ENCODE peak calls at places on chromosomes 3 and 15, in ten cellular contexts. One of them, this sample, is unnamed.
A peak's percentile ranks its signal among the peaks of the same experiment; 100 is the strongest.

GRCh38 chr3:195240171-195240701 is 30.7 kb downstream of the XXYLT1 start:
- DNase-seq in esophagus squamous epithelium: no peak
- DNase-seq in effector CD4-positive, alpha-beta T cell: no peak
- DNase-seq in epithelial cell of esophagus: no peak
- DNase-seq in NAMALWA: no peak
- DNase-seq in cardiac muscle cell: no peak
- DNase-seq in HEK293T: no peak
- DNase-seq in RCC 7860: no peak
- DNase-seq in RPMI7951: no peak
- DNase-seq in skeletal muscle cell: no peak
- DNase-seq in this sample: no peak

GRCh38 chr15:22845289-22845900 is 6.9 kb downstream of the NIPA2 start:
- DNase-seq in NAMALWA: no peak
- DNase-seq in skeletal muscle cell: peak; percentile 13
- DNase-seq in RCC 7860: no peak
- DNase-seq in HEK293T: no peak
- DNase-seq in epithelial cell of esophagus: no peak
- DNase-seq in cardiac muscle cell: no peak
- DNase-seq in effector CD4-positive, alpha-beta T cell: no peak
- DNase-seq in esophagus squamous epithelium: no peak
- DNase-seq in RPMI7951: no peak
- DNase-seq in this sample: no peak

GRCh38 chr3:126969586-126969985 is 13.3 kb upstream of the PLXNA1 start:
- DNase-seq in NAMALWA: no peak
- DNase-seq in epithelial cell of esophagus: no peak
- DNase-seq in esophagus squamous epithelium: no peak
- DNase-seq in skeletal muscle cell: peak; percentile 94
- DNase-seq in effector CD4-positive, alpha-beta T cell: no peak
- DNase-seq in HEK293T: no peak
- DNase-seq in RCC 7860: no peak
- DNase-seq in RPMI7951: peak; percentile 39
- DNase-seq in cardiac muscle cell: peak; percentile 11
- DNase-seq in this sample: no peak

GRCh38 chr15:69497076-69497475 is 44.5 kb downstream of the RPLP1 start:
- DNase-seq in RCC 7860: no peak
- DNase-seq in cardiac muscle cell: no peak
- DNase-seq in effector CD4-positive, alpha-beta T cell: no peak
- DNase-seq in HEK293T: no peak
- DNase-seq in esophagus squamous epithelium: no peak
- DNase-seq in skeletal muscle cell: no peak
- DNase-seq in epithelial cell of esophagus: no peak
- DNase-seq in RPMI7951: no peak
- DNase-seq in NAMALWA: no peak
- DNase-seq in this sample: no peak

GRCh38 chr3:129836381-129837056 is 57.0 kb downstream of the TMCC1 start:
- DNase-seq in cardiac muscle cell: peak; percentile 43
- DNase-seq in HEK293T: no peak
- DNase-seq in epithelial cell of esophagus: no peak
- DNase-seq in RCC 7860: no peak
- DNase-seq in RPMI7951: peak; percentile 61
- DNase-seq in effector CD4-positive, alpha-beta T cell: no peak
- DNase-seq in esophagus squamous epithelium: no peak
- DNase-seq in skeletal muscle cell: no peak
- DNase-seq in NAMALWA: no peak
- DNase-seq in this sample: no peak

GRCh38 chr3:159208080-159208479 is 406.2 kb downstream of the MFSD1 start:
- DNase-seq in RCC 7860: no peak
- DNase-seq in effector CD4-positive, alpha-beta T cell: no peak
- DNase-seq in RPMI7951: peak; percentile 84
- DNase-seq in esophagus squamous epithelium: no peak
- DNase-seq in HEK293T: no peak
- DNase-seq in NAMALWA: no peak
- DNase-seq in skeletal muscle cell: no peak
- DNase-seq in cardiac muscle cell: no peak
- DNase-seq in epithelial cell of esophagus: no peak
- DNase-seq in this sample: no peak

GRCh38 chr3:59796486-59796885 is 746.7 kb upstream of the CFAP20DC start:
- DNase-seq in RPMI7951: no peak
- DNase-seq in epithelial cell of esophagus: no peak
- DNase-seq in esophagus squamous epithelium: no peak
- DNase-seq in effector CD4-positive, alpha-beta T cell: no peak
- DNase-seq in RCC 7860: no peak
- DNase-seq in skeletal muscle cell: no peak
- DNase-seq in cardiac muscle cell: no peak
- DNase-seq in HEK293T: no peak
- DNase-seq in NAMALWA: no peak
- DNase-seq in this sample: no peak

GRCh38 chr3:36649078-36649477 is 115.3 kb downstream of the DCLK3 start:
- DNase-seq in cardiac muscle cell: no peak
- DNase-seq in esophagus squamous epithelium: no peak
- DNase-seq in RCC 7860: peak; percentile 21
- DNase-seq in skeletal muscle cell: no peak
- DNase-seq in effector CD4-positive, alpha-beta T cell: no peak
- DNase-seq in HEK293T: no peak
- DNase-seq in RPMI7951: no peak
- DNase-seq in NAMALWA: no peak
- DNase-seq in epithelial cell of esophagus: no peak
- DNase-seq in this sample: no peak

GRCh38 chr3:149816986-149817385 is 4.0 kb downstream of the RNF13 start:
- DNase-seq in epithelial cell of esophagus: peak; percentile 89
- DNase-seq in HEK293T: no peak
- DNase-seq in RCC 7860: no peak
- DNase-seq in NAMALWA: no peak
- DNase-seq in esophagus squamous epithelium: no peak
- DNase-seq in cardiac muscle cell: peak; percentile 80
- DNase-seq in skeletal muscle cell: peak; percentile 56
- DNase-seq in effector CD4-positive, alpha-beta T cell: no peak
- DNase-seq in RPMI7951: peak; percentile 35
- DNase-seq in this sample: no peak

GRCh38 chr3:149809694-149810093 is 3.3 kb upstream of the RNF13 start:
- DNase-seq in skeletal muscle cell: no peak
- DNase-seq in epithelial cell of esophagus: peak; percentile 83
- DNase-seq in RPMI7951: no peak
- DNase-seq in NAMALWA: no peak
- DNase-seq in RCC 7860: no peak
- DNase-seq in esophagus squamous epithelium: no peak
- DNase-seq in cardiac muscle cell: no peak
- DNase-seq in effector CD4-positive, alpha-beta T cell: no peak
- DNase-seq in HEK293T: no peak
- DNase-seq in this sample: no peak

GRCh38 chr3:127787071-127787490 is 35.2 kb downstream of the MGLL start:
- DNase-seq in NAMALWA: no peak
- DNase-seq in epithelial cell of esophagus: no peak
- DNase-seq in effector CD4-positive, alpha-beta T cell: no peak
- DNase-seq in RCC 7860: no peak
- DNase-seq in skeletal muscle cell: no peak
- DNase-seq in esophagus squamous epithelium: no peak
- DNase-seq in HEK293T: no peak
- DNase-seq in cardiac muscle cell: no peak
- DNase-seq in RPMI7951: no peak
- DNase-seq in this sample: no peak

GRCh38 chr15:49669288-49669687 is 48.4 kb downstream of the DTWD1 start:
- DNase-seq in NAMALWA: no peak
- DNase-seq in esophagus squamous epithelium: no peak
- DNase-seq in HEK293T: no peak
- DNase-seq in RPMI7951: no peak
- DNase-seq in RCC 7860: no peak
- DNase-seq in skeletal muscle cell: no peak
- DNase-seq in cardiac muscle cell: no peak
- DNase-seq in effector CD4-positive, alpha-beta T cell: no peak
- DNase-seq in epithelial cell of esophagus: no peak
- DNase-seq in this sample: no peak

GRCh38 chr3:183158552-183159006 is 4.0 kb downstream of the LAMP3 start:
- DNase-seq in RCC 7860: no peak
- DNase-seq in epithelial cell of esophagus: peak; percentile 75
- DNase-seq in effector CD4-positive, alpha-beta T cell: no peak
- DNase-seq in HEK293T: no peak
- DNase-seq in skeletal muscle cell: no peak
- DNase-seq in NAMALWA: peak; percentile 50
- DNase-seq in esophagus squamous epithelium: no peak
- DNase-seq in cardiac muscle cell: peak; percentile 51
- DNase-seq in RPMI7951: peak; percentile 44
- DNase-seq in this sample: no peak

GRCh38 chr3:125316949-125317348 is 58.2 kb downstream of the ZNF148 start:
- DNase-seq in HEK293T: no peak
- DNase-seq in RPMI7951: no peak
- DNase-seq in esophagus squamous epithelium: no peak
- DNase-seq in epithelial cell of esophagus: no peak
- DNase-seq in skeletal muscle cell: no peak
- DNase-seq in RCC 7860: no peak
- DNase-seq in cardiac muscle cell: no peak
- DNase-seq in NAMALWA: no peak
- DNase-seq in effector CD4-positive, alpha-beta T cell: no peak
- DNase-seq in this sample: no peak

GRCh38 chr3:153221748-153222162 is 59.7 kb downstream of the RAP2B start:
- DNase-seq in RPMI7951: peak; percentile 99
- DNase-seq in cardiac muscle cell: peak; percentile 98
- DNase-seq in epithelial cell of esophagus: peak; percentile 99
- DNase-seq in HEK293T: no peak
- DNase-seq in RCC 7860: peak; percentile 90
- DNase-seq in NAMALWA: no peak
- DNase-seq in skeletal muscle cell: peak; percentile 96
- DNase-seq in esophagus squamous epithelium: peak; percentile 36
- DNase-seq in effector CD4-positive, alpha-beta T cell: peak; percentile 74
- DNase-seq in this sample: peak; percentile 97

GRCh38 chr3:66602691-66603090 is 101.9 kb upstream of the LRIG1 start:
- DNase-seq in skeletal muscle cell: no peak
- DNase-seq in NAMALWA: no peak
- DNase-seq in esophagus squamous epithelium: no peak
- DNase-seq in HEK293T: no peak
- DNase-seq in cardiac muscle cell: no peak
- DNase-seq in RPMI7951: no peak
- DNase-seq in epithelial cell of esophagus: peak; percentile 87
- DNase-seq in RCC 7860: no peak
- DNase-seq in effector CD4-positive, alpha-beta T cell: no peak
- DNase-seq in this sample: no peak

GRCh38 chr3:31275038-31275562 is 257.6 kb upstream of the STT3B start:
- DNase-seq in esophagus squamous epithelium: no peak
- DNase-seq in effector CD4-positive, alpha-beta T cell: no peak
- DNase-seq in cardiac muscle cell: peak; percentile 73
- DNase-seq in skeletal muscle cell: peak; percentile 45
- DNase-seq in RCC 7860: no peak
- DNase-seq in NAMALWA: no peak
- DNase-seq in HEK293T: no peak
- DNase-seq in epithelial cell of esophagus: peak; percentile 90
- DNase-seq in RPMI7951: peak; percentile 27
- DNase-seq in this sample: peak; percentile 50

GRCh38 chr3:52633786-52634185 is 51.9 kb downstream of the PBRM1 start:
- DNase-seq in RPMI7951: peak; percentile 5
- DNase-seq in effector CD4-positive, alpha-beta T cell: no peak
- DNase-seq in RCC 7860: no peak
- DNase-seq in epithelial cell of esophagus: no peak
- DNase-seq in esophagus squamous epithelium: no peak
- DNase-seq in cardiac muscle cell: peak; percentile 1
- DNase-seq in HEK293T: no peak
- DNase-seq in NAMALWA: no peak
- DNase-seq in skeletal muscle cell: no peak
- DNase-seq in this sample: no peak

GRCh38 chr3:52983336-52983807 is 62.5 kb downstream of the SFMBT1 start:
- DNase-seq in RCC 7860: no peak
- DNase-seq in epithelial cell of esophagus: no peak
- DNase-seq in skeletal muscle cell: no peak
- DNase-seq in NAMALWA: peak; percentile 55
- DNase-seq in cardiac muscle cell: no peak
- DNase-seq in HEK293T: no peak
- DNase-seq in esophagus squamous epithelium: no peak
- DNase-seq in RPMI7951: no peak
- DNase-seq in effector CD4-positive, alpha-beta T cell: peak; percentile 39
- DNase-seq in this sample: no peak

GRCh38 chr3:127959873-127960272 is 44.8 kb downstream of the KBTBD12 start:
- DNase-seq in effector CD4-positive, alpha-beta T cell: no peak
- DNase-seq in RCC 7860: peak; percentile 16
- DNase-seq in skeletal muscle cell: no peak
- DNase-seq in epithelial cell of esophagus: peak; percentile 57
- DNase-seq in cardiac muscle cell: peak; percentile 51
- DNase-seq in RPMI7951: peak; percentile 48
- DNase-seq in NAMALWA: peak; percentile 24
- DNase-seq in esophagus squamous epithelium: no peak
- DNase-seq in HEK293T: peak; percentile 56
- DNase-seq in this sample: no peak

GRCh38 chr3:35639251-35640185 is at the start of gene ARPP21:
- DNase-seq in NAMALWA: peak; percentile 66
- DNase-seq in epithelial cell of esophagus: no peak
- DNase-seq in effector CD4-positive, alpha-beta T cell: no peak
- DNase-seq in RCC 7860: no peak
- DNase-seq in skeletal muscle cell: no peak
- DNase-seq in cardiac muscle cell: no peak
- DNase-seq in esophagus squamous epithelium: no peak
- DNase-seq in HEK293T: no peak
- DNase-seq in RPMI7951: no peak
- DNase-seq in this sample: no peak

GRCh38 chr3:136276049-136276755 is 26.1 kb downstream of the PCCB start:
- DNase-seq in esophagus squamous epithelium: no peak
- DNase-seq in effector CD4-positive, alpha-beta T cell: no peak
- DNase-seq in skeletal muscle cell: no peak
- DNase-seq in epithelial cell of esophagus: peak; percentile 87
- DNase-seq in RPMI7951: no peak
- DNase-seq in cardiac muscle cell: peak; percentile 6
- DNase-seq in HEK293T: no peak
- DNase-seq in NAMALWA: peak; percentile 18
- DNase-seq in RCC 7860: no peak
- DNase-seq in this sample: no peak

GRCh38 chr3:9600597-9600996 is 47.0 kb upstream of the LHFPL4 start:
- DNase-seq in NAMALWA: no peak
- DNase-seq in cardiac muscle cell: peak; percentile 30
- DNase-seq in HEK293T: no peak
- DNase-seq in esophagus squamous epithelium: no peak
- DNase-seq in RPMI7951: peak; percentile 6
- DNase-seq in RCC 7860: no peak
- DNase-seq in effector CD4-positive, alpha-beta T cell: no peak
- DNase-seq in epithelial cell of esophagus: peak; percentile 11
- DNase-seq in skeletal muscle cell: no peak
- DNase-seq in this sample: no peak

GRCh38 chr3:126051234-126051633 is 32.7 kb downstream of the SLC41A3 start:
- DNase-seq in NAMALWA: no peak
- DNase-seq in RCC 7860: no peak
- DNase-seq in esophagus squamous epithelium: no peak
- DNase-seq in effector CD4-positive, alpha-beta T cell: no peak
- DNase-seq in cardiac muscle cell: no peak
- DNase-seq in skeletal muscle cell: no peak
- DNase-seq in RPMI7951: no peak
- DNase-seq in HEK293T: peak; percentile 4
- DNase-seq in epithelial cell of esophagus: no peak
- DNase-seq in this sample: no peak

GRCh38 chr3:182399978-182400737 is 393.1 kb upstream of the ATP11B start:
- DNase-seq in cardiac muscle cell: no peak
- DNase-seq in RCC 7860: no peak
- DNase-seq in skeletal muscle cell: no peak
- DNase-seq in RPMI7951: no peak
- DNase-seq in effector CD4-positive, alpha-beta T cell: no peak
- DNase-seq in esophagus squamous epithelium: no peak
- DNase-seq in epithelial cell of esophagus: no peak
- DNase-seq in NAMALWA: no peak
- DNase-seq in HEK293T: no peak
- DNase-seq in this sample: no peak

GRCh38 chr3:52915245-52915772 is 18.0 kb upstream of the STIMATE start:
- DNase-seq in RCC 7860: no peak
- DNase-seq in cardiac muscle cell: no peak
- DNase-seq in effector CD4-positive, alpha-beta T cell: no peak
- DNase-seq in skeletal muscle cell: no peak
- DNase-seq in esophagus squamous epithelium: no peak
- DNase-seq in RPMI7951: no peak
- DNase-seq in NAMALWA: no peak
- DNase-seq in epithelial cell of esophagus: no peak
- DNase-seq in HEK293T: no peak
- DNase-seq in this sample: no peak

GRCh38 chr3:184387174-184387714 is 7.4 kb downstream of the CHRD start:
- DNase-seq in skeletal muscle cell: no peak
- DNase-seq in RCC 7860: no peak
- DNase-seq in HEK293T: no peak
- DNase-seq in cardiac muscle cell: no peak
- DNase-seq in esophagus squamous epithelium: no peak
- DNase-seq in NAMALWA: no peak
- DNase-seq in effector CD4-positive, alpha-beta T cell: no peak
- DNase-seq in RPMI7951: no peak
- DNase-seq in epithelial cell of esophagus: no peak
- DNase-seq in this sample: no peak

GRCh38 chr15:49814709-49815108 is 193.9 kb downstream of the DTWD1 start:
- DNase-seq in RPMI7951: peak; percentile 56
- DNase-seq in RCC 7860: no peak
- DNase-seq in skeletal muscle cell: no peak
- DNase-seq in cardiac muscle cell: peak; percentile 12
- DNase-seq in effector CD4-positive, alpha-beta T cell: no peak
- DNase-seq in HEK293T: no peak
- DNase-seq in epithelial cell of esophagus: no peak
- DNase-seq in NAMALWA: no peak
- DNase-seq in esophagus squamous epithelium: no peak
- DNase-seq in this sample: no peak